ENCODE peak calls at places on chromosomes 3 and 15, in seven cellular contexts. M is fibroblast of mammary gland, B is GM12878, N is IMR-90, H is BE2C, E is upper lobe of right lung, A is fibroblast of the aortic adventitia. K is an unnamed sample.

GRCh38 chr15:61138151-61138550 is 91.0 kb downstream of the RORA start:
- DNase-seq in B (no peak), E (no peak), N (peak; percentile 36), A (no peak), M (peak; percentile 80), H (no peak), K (no peak)

GRCh38 chr3:108341911-108342310 is 45.6 kb downstream of the HHLA2 start:
- DNase-seq in N (no peak), M (no peak), B (no peak), E (no peak), A (no peak), H (no peak), K (no peak)

GRCh38 chr15:88098317-88098716 is 158.2 kb downstream of the NTRK3 start:
- DNase-seq in M (no peak), A (no peak), N (no peak), E (no peak), H (no peak), B (no peak), K (no peak)

GRCh38 chr15:37107071-37107753 is 6.9 kb upstream of the MEIS2 start:
- DNase-seq in B (no peak), H (no peak), M (no peak), A (peak; percentile 73), E (no peak), N (no peak), K (no peak)

GRCh38 chr15:90883526-90883931 is 775 bp upstream of the FES start:
- DNase-seq in E (peak; percentile 63), H (no peak), A (peak; percentile 39), B (no peak), M (no peak), N (no peak), K (no peak)

GRCh38 chr15:83654379-83655236 is 685 bp downstream of the ADAMTSL3 start:
- DNase-seq in N (no peak), A (no peak), H (no peak), E (no peak), M (peak; percentile 7), B (no peak), K (no peak)

GRCh38 chr3:112092439-112093179 is 6.4 kb downstream of the C3orf52 start:
- DNase-seq in A (peak; percentile 85), E (no peak), H (no peak), N (peak; percentile 37), M (no peak), B (no peak), K (no peak)

GRCh38 chr15:100987143-100987542 is 68.0 kb downstream of the LRRK1 start:
- DNase-seq in H (no peak), A (peak; percentile 36), M (peak; percentile 57), B (no peak), N (peak; percentile 28), E (no peak), K (no peak)

GRCh38 chr15:63605816-63606215 is 8.6 kb downstream of the FBXL22 start:
- DNase-seq in M (no peak), N (no peak), H (no peak), A (no peak), E (no peak), B (no peak), K (no peak)

GRCh38 chr3:189041482-189042090 is 130.2 kb upstream of the TPRG1 start:
- DNase-seq in E (no peak), H (peak; percentile 54), N (peak; percentile 45), A (peak; percentile 13), M (peak; percentile 45), B (peak; percentile 19), K (no peak)

GRCh38 chr3:16249336-16249735 is 15.4 kb downstream of the DPH3 start:
- DNase-seq in B (no peak), E (no peak), N (peak; percentile 50), A (peak; percentile 49), M (peak; percentile 63), H (peak; percentile 33), K (no peak)

GRCh38 chr3:168063122-168063521 is 32.6 kb downstream of the GOLIM4 start:
- DNase-seq in A (no peak), H (no peak), B (no peak), E (no peak), M (no peak), N (no peak), K (no peak)

GRCh38 chr3:168058482-168058881 is 37.2 kb downstream of the GOLIM4 start:
- DNase-seq in H (no peak), M (no peak), B (no peak), A (no peak), E (no peak), N (no peak), K (no peak)

GRCh38 chr3:168062679-168063078 is 33.0 kb downstream of the GOLIM4 start:
- DNase-seq in B (no peak), E (no peak), A (no peak), N (no peak), M (no peak), H (no peak), K (no peak)

GRCh38 chr3:168060317-168060716 is 35.4 kb downstream of the GOLIM4 start:
- DNase-seq in E (no peak), A (no peak), N (no peak), B (no peak), H (no peak), M (no peak), K (no peak)

DNA sequence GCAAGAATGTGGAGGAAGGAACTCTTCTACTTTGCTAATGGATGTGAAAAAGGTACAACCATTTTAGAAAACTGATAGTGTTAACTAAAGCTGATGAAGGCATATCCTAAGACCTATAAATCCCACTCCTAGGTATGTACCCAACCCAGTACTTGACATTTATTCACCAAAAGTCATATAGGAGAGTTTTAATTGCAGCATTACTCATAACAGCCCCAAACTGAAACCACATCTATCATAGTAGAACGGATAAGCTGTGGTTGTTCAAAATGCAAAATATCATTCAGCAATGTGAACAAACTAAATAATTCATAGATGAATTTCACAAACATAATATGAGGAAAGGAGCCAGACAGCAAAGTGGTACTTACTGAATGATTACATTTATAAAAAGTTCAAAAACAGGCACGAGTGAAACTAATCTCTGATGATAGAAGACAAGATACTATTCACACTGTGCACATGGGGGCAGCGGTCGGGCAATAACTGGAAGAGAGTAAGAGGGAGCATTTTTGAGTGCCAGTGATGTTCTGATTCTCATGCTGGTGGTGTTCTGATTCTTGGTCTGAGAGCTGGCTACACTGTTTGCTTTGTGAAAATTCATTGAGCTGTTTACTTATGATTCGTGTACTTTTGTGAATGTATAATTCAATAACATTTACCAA is 34.3 kb downstream of the GOLIM4 start:
- DNase-seq in H (no peak), N (no peak), A (no peak), E (no peak), M (no peak), B (no peak), K (no peak)
- TF ChIP-seq CTCF in H (no peak), N (peak; percentile 27), A (no peak), E (no peak), M (peak; percentile 1), B (no peak), K (no peak)

DNA sequence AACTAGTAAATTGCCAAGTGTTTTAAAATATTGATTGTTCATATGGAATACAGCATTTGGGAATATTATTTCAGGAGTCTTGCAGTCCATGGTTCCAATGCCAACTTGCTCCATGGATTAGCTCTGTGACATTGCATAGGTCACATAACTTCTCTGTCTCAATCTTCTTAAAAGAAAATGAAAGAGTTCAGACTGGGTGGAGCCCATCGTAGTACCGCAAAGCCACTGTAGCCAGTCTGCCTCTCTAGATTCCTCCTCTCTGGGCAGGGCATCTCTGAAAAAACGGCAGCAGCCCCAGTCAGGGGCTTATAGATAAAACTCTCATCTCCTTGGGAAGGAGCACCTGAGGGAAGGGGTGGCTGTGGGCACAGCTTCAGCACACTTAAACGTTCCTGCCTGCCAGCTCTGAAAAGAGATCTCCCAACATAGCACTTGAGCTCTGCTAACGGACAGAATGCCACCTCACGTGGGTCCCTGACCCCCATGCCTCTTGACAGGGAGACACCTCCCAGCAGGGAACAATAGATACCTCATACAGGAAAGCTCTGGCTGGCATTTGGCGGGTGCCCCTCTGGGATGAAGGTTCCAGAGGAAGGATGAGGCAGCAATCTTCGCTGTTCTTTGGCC is 168.8 kb upstream of the CNTN4 start:
- DNase-seq in B (no peak), A (no peak), E (no peak), H (no peak), N (no peak), M (no peak), K (no peak)
- TF ChIP-seq CTCF in B (no peak), A (no peak), E (no peak), H (no peak), N (no peak), M (no peak), K (no peak)

DNA sequence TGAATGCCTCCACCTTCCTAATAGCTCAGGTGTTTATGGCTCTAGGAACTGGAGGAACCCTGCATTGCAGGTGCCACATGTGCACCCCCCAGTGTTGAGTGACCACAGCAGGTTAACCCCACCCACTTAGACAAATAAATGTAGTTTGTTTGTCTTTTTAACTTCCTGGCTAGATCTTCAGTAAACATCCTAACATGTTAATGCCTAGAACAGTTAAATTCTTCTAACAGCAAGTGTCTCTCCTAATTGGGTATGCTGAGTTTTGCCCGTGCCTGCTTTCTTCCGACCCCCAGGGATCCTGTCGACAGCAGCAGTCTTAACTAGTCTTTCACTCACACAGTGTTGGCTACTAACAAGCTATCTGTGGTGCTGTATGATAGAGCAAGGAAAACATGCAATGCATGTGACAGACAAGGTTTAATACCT is 35.5 kb downstream of the SRP14 start:
- DNase-seq in H (no peak), M (no peak), E (no peak), A (no peak), N (no peak), B (no peak), K (no peak)
- TF ChIP-seq CTCF in H (no peak), M (no peak), E (no peak), A (no peak), N (no peak), B (no peak), K (no peak)

DNA sequence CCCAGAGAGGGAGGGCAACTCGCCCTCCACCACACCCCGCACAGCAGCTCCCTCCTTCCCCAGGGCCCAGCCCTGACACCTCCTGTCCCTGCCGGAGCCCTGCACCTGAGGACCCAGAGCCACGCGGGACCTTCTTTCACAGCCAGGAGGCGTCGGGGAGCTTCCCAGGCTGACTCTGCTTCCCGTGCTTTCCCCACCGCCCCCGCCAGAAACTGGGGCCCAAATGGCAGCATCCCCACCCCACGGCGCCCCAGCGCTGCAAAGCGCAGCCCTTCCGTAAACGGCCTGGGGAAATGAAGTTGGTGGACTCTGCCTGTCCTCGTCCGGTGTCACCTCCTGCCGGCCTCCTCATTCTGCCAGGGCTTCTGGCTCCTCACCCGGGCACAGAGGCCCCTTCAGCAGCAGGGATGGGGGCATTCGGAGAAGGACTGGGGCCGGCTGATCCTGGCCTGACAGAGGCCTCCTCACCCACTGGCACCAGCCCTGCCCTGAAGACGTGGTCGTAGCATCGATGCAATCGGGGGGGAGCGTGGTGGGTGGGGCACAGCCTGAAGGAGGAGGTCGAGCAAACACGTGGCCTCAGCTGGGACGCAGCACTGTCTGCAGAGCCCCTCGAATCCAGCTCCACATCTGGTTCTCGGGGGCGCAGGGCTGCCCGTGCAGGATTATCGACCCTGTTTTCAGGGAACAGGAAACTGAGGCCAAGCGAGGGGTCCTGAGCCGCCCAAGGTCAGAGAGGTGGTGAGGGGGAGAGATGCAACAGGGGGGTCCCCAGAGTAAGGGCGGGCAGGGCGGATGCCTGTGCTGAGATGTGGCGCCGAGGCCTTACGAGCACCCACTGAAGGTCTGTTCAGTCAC is 235.4 kb downstream of the XXYLT1 start:
- DNase-seq in N (no peak), M (no peak), E (peak; percentile 65), H (no peak), A (no peak), B (no peak), K (no peak)
- TF ChIP-seq CTCF in N (peak; percentile 27), M (peak; percentile 24), E (no peak), H (peak; percentile 42), A (peak; percentile 15), B (no peak), K (no peak)

GRCh38 chr15:50556642-50557371 is 10.3 kb upstream of the USP50 start:
- DNase-seq in A (no peak), M (no peak), H (no peak), E (no peak), B (no peak), N (no peak), K (no peak)
- TF ChIP-seq CTCF in A (no peak), M (no peak), H (no peak), E (no peak), B (no peak), N (no peak), K (no peak)

K was measured in omental fat pad.